ENCODE peak calls at places on chromosome 16, in six cellular contexts. V is cardiac fibroblast; S is GM12865; Z is HFF-Myc; A is AG08395; W is stimulated activated effector memory CD8-positive, alpha-beta T cell treated with anti-CD3 and anti-CD28 coated beads, Interleukin-12 subunit alpha, Interleukin-12 subunit beta, amount 100 ng/mL, for 72 hours. Q is an unnamed sample.

GRCh38 chr16:75379911-75380847 is 53.1 kb downstream of the CFDP1 start:
- DNase-seq in V (no peak), S (peak; percentile 87), Z (no peak), A (no peak), W (no peak), Q (no peak)

GRCh38 chr16:72443809-72444208 is 271.9 kb upstream of the PMFBP1 start:
- DNase-seq in V (peak; percentile 18), S (no peak), Z (peak; percentile 20), A (no peak), W (no peak), Q (no peak)

GRCh38 chr16:11629071-11630030 is 38.9 kb upstream of the SNN start:
- DNase-seq in V (no peak), S (no peak), Z (no peak), A (no peak), W (no peak), Q (no peak)

GRCh38 chr16:53668869-53669268 is 34.8 kb downstream of the RPGRIP1L start:
- DNase-seq in V (peak; percentile 37), S (no peak), Z (no peak), A (no peak), W (no peak), Q (no peak)

GRCh38 chr16:72715267-72715666 is 332.7 kb downstream of the ZFHX3 start:
- DNase-seq in V (peak; percentile 45), S (no peak), Z (no peak), A (peak; percentile 14), W (no peak), Q (no peak)

GRCh38 chr16:67463059-67463458 is 17.9 kb downstream of the ATP6V0D1 start:
- DNase-seq in V (no peak), S (no peak), Z (no peak), A (no peak), W (no peak), Q (no peak)

GRCh38 chr16:82384017-82384416 is 214.0 kb upstream of the MPHOSPH6 start:
- DNase-seq in V (no peak), S (peak; percentile 49), Z (no peak), A (no peak), W (no peak), Q (no peak)

GRCh38 chr16:83307206-83307990 is 500.4 kb upstream of the HSBP1 start:
- DNase-seq in V (no peak), S (no peak), Z (no peak), A (no peak), W (no peak), Q (no peak)

GRCh38 chr16:4217246-4218131 is 24.4 kb downstream of the SRL start:
- DNase-seq in V (peak; percentile 18), S (no peak), Z (no peak), A (no peak), W (no peak), Q (no peak)

GRCh38 chr16:1003551-1004347 is 22.2 kb downstream of the SOX8 start:
- DNase-seq in V (no peak), S (peak; percentile 31), Z (no peak), A (no peak), W (no peak), Q (no peak)

GRCh38 chr16:70267516-70267915 is 15.8 kb upstream of the EXOSC6 start:
- DNase-seq in V (peak; percentile 71), S (peak; percentile 46), Z (peak; percentile 37), A (peak; percentile 63), W (no peak), Q (no peak)

GRCh38 chr16:67447508-67448076 is 16.7 kb downstream of the HSD11B2 start:
- DNase-seq in V (peak; percentile 33), S (peak; percentile 68), Z (no peak), A (peak; percentile 48), W (peak; percentile 73), Q (no peak)

GRCh38 chr16:67672739-67673662 is 6.4 kb downstream of the C16orf86 start:
- DNase-seq in V (peak; percentile 80), S (peak; percentile 80), Z (no peak), A (peak; percentile 90), W (no peak), Q (no peak)

GRCh38 chr16:23160082-23160481 is 10.8 kb upstream of the USP31 start:
- DNase-seq in V (no peak), S (no peak), Z (no peak), A (no peak), W (no peak), Q (no peak)

GRCh38 chr16:81004646-81005353 is 1.9 kb downstream of the CMC2 start:
- DNase-seq in V (peak; percentile 82), S (peak; percentile 69), Z (peak; percentile 35), A (peak; percentile 40), W (no peak), Q (no peak)

GRCh38 chr16:83799336-83799735 is 8.4 kb upstream of the HSBP1 start:
- DNase-seq in V (no peak), S (no peak), Z (no peak), A (no peak), W (no peak), Q (no peak)

GRCh38 chr16:27762441-27762840 is 212.5 kb downstream of the KATNIP start:
- DNase-seq in V (peak; percentile 45), S (no peak), Z (no peak), A (no peak), W (no peak), Q (no peak)

GRCh38 chr16:2470603-2471015 is 488 bp upstream of the NTN3 start:
- DNase-seq in V (no peak), S (no peak), Z (no peak), A (no peak), W (no peak), Q (no peak)

Q was measured in pulmonary artery endothelial cell.